ENCODE peak calls at places on chromosomes 4 and X, in seven cellular contexts. One of them, this sample, is unnamed.

GRCh38 chr4:71009796-71010588 is 16.5 kb downstream of the DCK start:
- DNase-seq in GM12864: no peak
- DNase-seq in cardiac muscle cell: peak
- DNase-seq in A673: peak
- DNase-seq in BE2C: no peak
- DNase-seq in astrocyte of the spinal cord: peak
- DNase-seq in right lobe of liver: no peak
- DNase-seq in this sample: peak

GRCh38 chr4:59537231-59537886 is 1662.8 kb upstream of the ADGRL3 start:
- DNase-seq in astrocyte of the spinal cord: peak
- DNase-seq in GM12864: no peak
- DNase-seq in A673: no peak
- DNase-seq in right lobe of liver: no peak
- DNase-seq in cardiac muscle cell: no peak
- DNase-seq in BE2C: no peak
- DNase-seq in this sample: peak

GRCh38 chr4:104022871-104023270 is 303.1 kb upstream of the TACR3 start:
- DNase-seq in astrocyte of the spinal cord: no peak
- DNase-seq in GM12864: no peak
- DNase-seq in right lobe of liver: no peak
- DNase-seq in cardiac muscle cell: no peak
- DNase-seq in BE2C: no peak
- DNase-seq in A673: no peak
- DNase-seq in this sample: no peak

GRCh38 chr4:114694770-114695169 is 96.2 kb downstream of the UGT8 start:
- DNase-seq in BE2C: no peak
- DNase-seq in GM12864: no peak
- DNase-seq in astrocyte of the spinal cord: peak
- DNase-seq in cardiac muscle cell: peak
- DNase-seq in right lobe of liver: no peak
- DNase-seq in A673: peak
- DNase-seq in this sample: peak

GRCh38 chr4:155587766-155588165 is 78.9 kb upstream of the GUCY1A1 start:
- DNase-seq in right lobe of liver: no peak
- DNase-seq in cardiac muscle cell: no peak
- DNase-seq in GM12864: no peak
- DNase-seq in astrocyte of the spinal cord: no peak
- DNase-seq in A673: no peak
- DNase-seq in BE2C: no peak
- DNase-seq in this sample: no peak

GRCh38 chrX:13659057-13659456 is 6.1 kb downstream of the TCEANC start:
- DNase-seq in GM12864: no peak
- DNase-seq in A673: no peak
- DNase-seq in right lobe of liver: no peak
- DNase-seq in BE2C: no peak
- DNase-seq in cardiac muscle cell: peak
- DNase-seq in astrocyte of the spinal cord: peak
- DNase-seq in this sample: peak

GRCh38 chr4:128349921-128350320 is 62.3 kb upstream of the PGRMC2 start:
- DNase-seq in astrocyte of the spinal cord: peak
- DNase-seq in cardiac muscle cell: peak
- DNase-seq in A673: no peak
- DNase-seq in BE2C: no peak
- DNase-seq in right lobe of liver: no peak
- DNase-seq in GM12864: no peak
- DNase-seq in this sample: peak

GRCh38 chrX:43836435-43837184 is 45.6 kb downstream of the MAOB start:
- DNase-seq in right lobe of liver: no peak
- DNase-seq in astrocyte of the spinal cord: peak
- DNase-seq in A673: peak
- DNase-seq in cardiac muscle cell: peak
- DNase-seq in BE2C: no peak
- DNase-seq in GM12864: no peak
- DNase-seq in this sample: peak

GRCh38 chr4:153647975-153648374 is 36.1 kb upstream of the TLR2 start:
- DNase-seq in cardiac muscle cell: no peak
- DNase-seq in A673: no peak
- DNase-seq in right lobe of liver: no peak
- DNase-seq in astrocyte of the spinal cord: no peak
- DNase-seq in BE2C: no peak
- DNase-seq in GM12864: no peak
- DNase-seq in this sample: no peak

GRCh38 chr4:5884804-5885203 is 8.1 kb downstream of the CRMP1 start:
- DNase-seq in right lobe of liver: no peak
- DNase-seq in BE2C: no peak
- DNase-seq in cardiac muscle cell: no peak
- DNase-seq in A673: peak
- DNase-seq in GM12864: no peak
- DNase-seq in astrocyte of the spinal cord: no peak
- DNase-seq in this sample: no peak

GRCh38 chrX:119948381-119948780 is 4.8 kb upstream of the NKAP start:
- DNase-seq in right lobe of liver: no peak
- DNase-seq in cardiac muscle cell: no peak
- DNase-seq in astrocyte of the spinal cord: no peak
- DNase-seq in A673: no peak
- DNase-seq in BE2C: no peak
- DNase-seq in GM12864: no peak
- DNase-seq in this sample: peak

GRCh38 chr4:47038263-47038662 is 6.9 kb downstream of the GABRB1 start:
- DNase-seq in astrocyte of the spinal cord: no peak
- DNase-seq in BE2C: no peak
- DNase-seq in cardiac muscle cell: no peak
- DNase-seq in right lobe of liver: no peak
- DNase-seq in GM12864: no peak
- DNase-seq in A673: peak
- DNase-seq in this sample: no peak

DNA sequence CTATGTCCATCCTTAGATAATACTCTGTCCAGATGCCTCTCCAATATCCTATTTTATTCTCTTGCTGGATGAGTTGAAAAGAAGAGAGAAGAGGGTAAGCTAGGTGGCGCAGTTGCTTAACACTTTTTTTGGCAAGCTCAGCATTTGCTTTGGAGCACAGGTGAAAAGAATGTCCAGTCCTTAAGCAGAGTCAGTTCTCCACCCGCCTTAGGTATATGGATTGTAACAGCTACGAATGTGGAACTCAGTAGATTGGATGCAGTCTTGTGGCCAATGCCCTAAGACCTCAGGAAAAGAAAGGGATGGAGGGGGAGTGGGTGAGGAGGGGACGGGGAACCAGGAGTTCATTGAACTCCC is 208.4 kb downstream of the NWD2 start:
- DNase-seq in BE2C: peak
- DNase-seq in A673: peak
- DNase-seq in right lobe of liver: no peak
- DNase-seq in astrocyte of the spinal cord: peak
- DNase-seq in GM12864: peak
- DNase-seq in cardiac muscle cell: peak
- DNase-seq in this sample: peak
- H3K4me3 ChIP-seq in BE2C: peak
- H3K4me3 ChIP-seq in A673: no peak
- H3K4me3 ChIP-seq in right lobe of liver: peak
- H3K4me3 ChIP-seq in astrocyte of the spinal cord: no peak
- H3K4me3 ChIP-seq in GM12864: no peak
- H3K4me3 ChIP-seq in cardiac muscle cell: peak
- H3K4me3 ChIP-seq in this sample: peak

GRCh38 chrX:15812212-15812938 is 22.1 kb downstream of the ZRSR2 start:
- DNase-seq in A673: no peak
- DNase-seq in right lobe of liver: no peak
- DNase-seq in cardiac muscle cell: no peak
- DNase-seq in BE2C: no peak
- DNase-seq in GM12864: no peak
- DNase-seq in astrocyte of the spinal cord: no peak
- DNase-seq in this sample: no peak

GRCh38 chrX:15814811-15815210 is 24.5 kb downstream of the ZRSR2 start:
- DNase-seq in BE2C: no peak
- DNase-seq in astrocyte of the spinal cord: no peak
- DNase-seq in cardiac muscle cell: no peak
- DNase-seq in right lobe of liver: no peak
- DNase-seq in A673: no peak
- DNase-seq in GM12864: no peak
- DNase-seq in this sample: no peak

GRCh38 chrX:15816453-15816838 is 26.2 kb downstream of the ZRSR2 start:
- DNase-seq in GM12864: no peak
- DNase-seq in BE2C: no peak
- DNase-seq in astrocyte of the spinal cord: no peak
- DNase-seq in right lobe of liver: no peak
- DNase-seq in cardiac muscle cell: no peak
- DNase-seq in A673: peak
- DNase-seq in this sample: no peak

GRCh38 chrX:15816886-15817285 is 26.6 kb downstream of the ZRSR2 start:
- DNase-seq in GM12864: no peak
- DNase-seq in astrocyte of the spinal cord: peak
- DNase-seq in BE2C: no peak
- DNase-seq in right lobe of liver: no peak
- DNase-seq in A673: no peak
- DNase-seq in cardiac muscle cell: peak
- DNase-seq in this sample: no peak

GRCh38 chrX:15815779-15816452 is 25.6 kb downstream of the ZRSR2 start:
- DNase-seq in cardiac muscle cell: peak
- DNase-seq in A673: peak
- DNase-seq in astrocyte of the spinal cord: no peak
- DNase-seq in BE2C: peak
- DNase-seq in right lobe of liver: no peak
- DNase-seq in GM12864: peak
- DNase-seq in this sample: peak
- TF ChIP-seq CTCF in cardiac muscle cell: peak
- TF ChIP-seq CTCF in A673: peak
- TF ChIP-seq CTCF in astrocyte of the spinal cord: peak
- TF ChIP-seq CTCF in BE2C: peak
- TF ChIP-seq CTCF in right lobe of liver: peak
- TF ChIP-seq CTCF in GM12864: peak
- TF ChIP-seq CTCF in this sample: peak

DNA sequence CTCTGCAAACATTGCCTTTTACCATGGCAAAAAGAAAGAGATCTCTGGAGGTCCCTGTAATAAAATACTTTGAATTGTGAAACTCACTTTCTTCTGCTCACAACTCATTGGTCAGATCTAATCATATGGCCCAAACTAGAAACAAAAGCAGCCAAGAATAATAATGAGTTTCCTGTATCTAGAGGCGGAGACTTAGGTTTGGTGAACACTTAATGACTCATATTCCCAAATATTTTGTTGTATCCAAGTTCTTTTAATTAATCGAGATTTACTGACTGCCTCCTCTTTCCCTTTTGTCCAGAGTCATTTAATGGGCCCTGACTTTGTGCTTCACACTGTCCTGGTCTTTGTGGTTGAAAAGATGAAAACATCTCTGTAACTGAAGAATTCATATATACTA is 190.6 kb downstream of the CCSER1 start:
- DNase-seq in BE2C: no peak
- DNase-seq in astrocyte of the spinal cord: peak
- DNase-seq in right lobe of liver: no peak
- DNase-seq in GM12864: no peak
- DNase-seq in A673: peak
- DNase-seq in cardiac muscle cell: peak
- DNase-seq in this sample: peak
- H3K4me3 ChIP-seq in BE2C: no peak
- H3K4me3 ChIP-seq in astrocyte of the spinal cord: no peak
- H3K4me3 ChIP-seq in right lobe of liver: no peak
- H3K4me3 ChIP-seq in GM12864: no peak
- H3K4me3 ChIP-seq in A673: no peak
- H3K4me3 ChIP-seq in cardiac muscle cell: no peak
- H3K4me3 ChIP-seq in this sample: no peak

GRCh38 chr4:150589174-150589573 is 7.2 kb downstream of the MAB21L2 start:
- DNase-seq in astrocyte of the spinal cord: no peak
- DNase-seq in A673: no peak
- DNase-seq in cardiac muscle cell: no peak
- DNase-seq in right lobe of liver: no peak
- DNase-seq in GM12864: no peak
- DNase-seq in BE2C: no peak
- DNase-seq in this sample: no peak

GRCh38 chr4:150591904-150592303 is 10.0 kb downstream of the MAB21L2 start:
- DNase-seq in A673: no peak
- DNase-seq in GM12864: no peak
- DNase-seq in BE2C: no peak
- DNase-seq in cardiac muscle cell: no peak
- DNase-seq in right lobe of liver: no peak
- DNase-seq in astrocyte of the spinal cord: no peak
- DNase-seq in this sample: no peak

GRCh38 chr4:150598906-150599305 is 17.0 kb downstream of the MAB21L2 start:
- DNase-seq in A673: peak
- DNase-seq in right lobe of liver: no peak
- DNase-seq in astrocyte of the spinal cord: no peak
- DNase-seq in GM12864: no peak
- DNase-seq in cardiac muscle cell: no peak
- DNase-seq in BE2C: peak
- DNase-seq in this sample: no peak

GRCh38 chr4:150591284-150591874 is 9.4 kb downstream of the MAB21L2 start:
- DNase-seq in A673: no peak
- DNase-seq in right lobe of liver: peak
- DNase-seq in BE2C: peak
- DNase-seq in GM12864: no peak
- DNase-seq in cardiac muscle cell: no peak
- DNase-seq in astrocyte of the spinal cord: peak
- DNase-seq in this sample: no peak

GRCh38 chr4:150593996-150594395 is 12.0 kb downstream of the MAB21L2 start:
- DNase-seq in right lobe of liver: no peak
- DNase-seq in GM12864: no peak
- DNase-seq in cardiac muscle cell: peak
- DNase-seq in astrocyte of the spinal cord: no peak
- DNase-seq in A673: peak
- DNase-seq in BE2C: no peak
- DNase-seq in this sample: no peak
- TF ChIP-seq CTCF in right lobe of liver: peak
- TF ChIP-seq CTCF in GM12864: no peak
- TF ChIP-seq CTCF in cardiac muscle cell: peak
- TF ChIP-seq CTCF in astrocyte of the spinal cord: peak
- TF ChIP-seq CTCF in A673: peak
- TF ChIP-seq CTCF in BE2C: peak
- TF ChIP-seq CTCF in this sample: no peak

GRCh38 chr4:110475881-110476818 is at the start of gene ENPEP:
- DNase-seq in right lobe of liver: peak
- DNase-seq in astrocyte of the spinal cord: peak
- DNase-seq in cardiac muscle cell: peak
- DNase-seq in GM12864: no peak
- DNase-seq in BE2C: no peak
- DNase-seq in A673: peak
- DNase-seq in this sample: peak
- H3K4me3 ChIP-seq in right lobe of liver: peak
- H3K4me3 ChIP-seq in astrocyte of the spinal cord: peak
- H3K4me3 ChIP-seq in cardiac muscle cell: no peak
- H3K4me3 ChIP-seq in GM12864: no peak
- H3K4me3 ChIP-seq in BE2C: no peak
- H3K4me3 ChIP-seq in A673: peak
- H3K4me3 ChIP-seq in this sample: peak